ENCODE peak calls at places on chromosomes 2 and 18, in four cellular contexts. One of them, this sample, is unnamed.

GRCh38 chr2:236872015-236872414 is 213.7 kb upstream of the COPS8 start:
- DNase-seq in MM.1S: no peak
- DNase-seq in Ammon's horn: no peak
- DNase-seq in activated T-cell treated with anti-CD3 and anti-CD28 coated beads for 1 hour: no peak
- DNase-seq in this sample: peak; percentile 30

GRCh38 chr2:42072349-42073118 is 24.7 kb downstream of the PKDCC start:
- DNase-seq in activated T-cell treated with anti-CD3 and anti-CD28 coated beads for 1 hour: no peak
- DNase-seq in MM.1S: no peak
- DNase-seq in Ammon's horn: no peak
- DNase-seq in this sample: no peak

GRCh38 chr2:19609266-19609665 is 250.8 kb upstream of the OSR1 start:
- DNase-seq in activated T-cell treated with anti-CD3 and anti-CD28 coated beads for 1 hour: no peak
- DNase-seq in Ammon's horn: no peak
- DNase-seq in MM.1S: no peak
- DNase-seq in this sample: no peak

GRCh38 chr2:173016451-173016850 is 59.2 kb upstream of the MAP3K20 start:
- DNase-seq in MM.1S: no peak
- DNase-seq in Ammon's horn: no peak
- DNase-seq in activated T-cell treated with anti-CD3 and anti-CD28 coated beads for 1 hour: no peak
- DNase-seq in this sample: no peak

GRCh38 chr2:74405994-74406583 is 15.3 kb downstream of the C2orf81 start:
- DNase-seq in activated T-cell treated with anti-CD3 and anti-CD28 coated beads for 1 hour: no peak
- DNase-seq in Ammon's horn: no peak
- DNase-seq in MM.1S: no peak
- DNase-seq in this sample: no peak

GRCh38 chr2:25576596-25576995 is 96.8 kb downstream of the DTNB start:
- DNase-seq in Ammon's horn: no peak
- DNase-seq in activated T-cell treated with anti-CD3 and anti-CD28 coated beads for 1 hour: no peak
- DNase-seq in MM.1S: no peak
- DNase-seq in this sample: no peak

GRCh38 chr2:237305579-237305978 is 108.4 kb downstream of the COL6A3 start:
- DNase-seq in Ammon's horn: no peak
- DNase-seq in MM.1S: no peak
- DNase-seq in activated T-cell treated with anti-CD3 and anti-CD28 coated beads for 1 hour: no peak
- DNase-seq in this sample: no peak

GRCh38 chr2:217801115-217801531 is 201.7 kb downstream of the TNS1 start:
- DNase-seq in Ammon's horn: no peak
- DNase-seq in activated T-cell treated with anti-CD3 and anti-CD28 coated beads for 1 hour: no peak
- DNase-seq in MM.1S: no peak
- DNase-seq in this sample: no peak

GRCh38 chr2:238847432-238847801 is 468 bp upstream of the TWIST2 start:
- DNase-seq in activated T-cell treated with anti-CD3 and anti-CD28 coated beads for 1 hour: no peak
- DNase-seq in MM.1S: no peak
- DNase-seq in Ammon's horn: no peak
- DNase-seq in this sample: no peak

GRCh38 chr18:51811883-51812282 is 528.1 kb upstream of the DCC start:
- DNase-seq in activated T-cell treated with anti-CD3 and anti-CD28 coated beads for 1 hour: no peak
- DNase-seq in Ammon's horn: no peak
- DNase-seq in MM.1S: peak; percentile 71
- DNase-seq in this sample: no peak

GRCh38 chr18:62334110-62334509 is 9.0 kb downstream of the TNFRSF11A start:
- DNase-seq in Ammon's horn: no peak
- DNase-seq in activated T-cell treated with anti-CD3 and anti-CD28 coated beads for 1 hour: no peak
- DNase-seq in MM.1S: no peak
- DNase-seq in this sample: no peak

GRCh38 chr2:223297788-223298187 is 245.8 kb downstream of the KCNE4 start:
- DNase-seq in MM.1S: no peak
- DNase-seq in activated T-cell treated with anti-CD3 and anti-CD28 coated beads for 1 hour: no peak
- DNase-seq in Ammon's horn: peak; percentile 51
- DNase-seq in this sample: no peak

This sample was measured in pons.